ENCODE peak calls at places on chromosomes 2 and 18, in five cellular contexts. P is IMR-90, C is GM12878, F is SK-N-SH, H is HepG2. M is an unnamed sample.

GRCh38 chr2:160901631-160902030 is 258.6 kb upstream of the TANK start:
- DNase-seq in P (no peak), C (no peak), F (no peak), H (no peak), M (no peak)

GRCh38 chr2:168663993-168664392 is 138.4 kb upstream of the NOSTRIN start:
- DNase-seq in P (peak), C (no peak), F (no peak), H (no peak), M (peak)

GRCh38 chr2:130826821-130827501 is 9.8 kb upstream of the ARHGEF4 start:
- DNase-seq in P (no peak), C (no peak), F (no peak), H (no peak), M (no peak)

GRCh38 chr2:191385416-191386160 is 140.4 kb downstream of the MYO1B start:
- DNase-seq in P (peak), C (no peak), F (no peak), H (no peak), M (no peak)

GRCh38 chr2:129711816-129712420 is 267.5 kb upstream of the RAB6C start:
- DNase-seq in P (no peak), C (no peak), F (no peak), H (no peak), M (no peak)

GRCh38 chr2:108023776-108024175 is 37.5 kb downstream of the SLC5A7 start:
- DNase-seq in P (no peak), C (no peak), F (no peak), H (no peak), M (no peak)

GRCh38 chr18:45496746-45497145 is 118.5 kb upstream of the SLC14A2 start:
- DNase-seq in P (no peak), C (no peak), F (no peak), H (no peak), M (no peak)

GRCh38 chr2:110659248-110659647 is 18.6 kb downstream of the BUB1 start:
- DNase-seq in P (peak), C (no peak), F (no peak), H (no peak), M (no peak)

GRCh38 chr2:128984855-128985254 is 666.2 kb upstream of the HS6ST1 start:
- DNase-seq in P (no peak), C (no peak), F (no peak), H (no peak), M (no peak)

DNA sequence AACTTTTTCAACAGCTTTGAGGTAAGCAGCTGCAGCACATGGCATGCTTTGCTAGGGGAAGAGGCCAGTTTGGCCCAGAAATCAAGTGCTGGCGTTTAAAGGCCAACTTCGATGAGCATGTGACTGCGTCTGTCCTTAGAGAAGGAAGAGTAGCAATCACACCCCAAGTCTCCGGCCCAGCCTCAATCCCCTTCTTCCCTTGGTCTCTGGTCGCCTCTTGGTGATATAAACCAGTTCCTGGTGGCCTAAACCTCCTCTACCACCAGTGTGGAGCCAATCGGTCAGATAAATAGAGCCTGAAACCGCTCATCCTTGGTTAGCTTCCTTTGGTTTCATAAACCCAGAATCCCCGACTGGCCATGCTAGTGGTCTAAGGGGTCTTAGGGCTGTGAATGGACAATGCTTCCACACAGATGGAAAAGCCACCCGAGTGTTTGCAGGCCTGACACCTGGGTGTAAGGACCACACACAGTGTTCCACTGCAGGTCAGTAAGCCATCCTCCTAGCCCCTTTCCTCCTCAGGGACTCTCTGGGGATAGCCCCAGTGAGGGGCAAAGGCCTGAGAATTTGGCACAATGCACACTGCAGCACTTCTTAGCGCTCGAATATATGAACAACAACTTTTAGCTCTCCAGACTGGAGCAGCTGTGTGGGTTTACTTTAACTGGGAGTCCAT is 23.0 kb upstream of the COX7A2L start:
- DNase-seq in P (no peak), C (no peak), F (no peak), H (no peak), M (no peak)
- TF ChIP-seq MXI1 in P (no peak), C (no peak), F (no peak), H (no peak), M (no peak)

GRCh38 chr2:241379481-241380480 is 23.7 kb downstream of the FARP2 start:
- DNase-seq in P (peak), C (no peak), F (no peak), H (no peak), M (no peak)
- TF ChIP-seq MXI1 in P (no peak), C (no peak), F (no peak), H (no peak), M (no peak)

DNA sequence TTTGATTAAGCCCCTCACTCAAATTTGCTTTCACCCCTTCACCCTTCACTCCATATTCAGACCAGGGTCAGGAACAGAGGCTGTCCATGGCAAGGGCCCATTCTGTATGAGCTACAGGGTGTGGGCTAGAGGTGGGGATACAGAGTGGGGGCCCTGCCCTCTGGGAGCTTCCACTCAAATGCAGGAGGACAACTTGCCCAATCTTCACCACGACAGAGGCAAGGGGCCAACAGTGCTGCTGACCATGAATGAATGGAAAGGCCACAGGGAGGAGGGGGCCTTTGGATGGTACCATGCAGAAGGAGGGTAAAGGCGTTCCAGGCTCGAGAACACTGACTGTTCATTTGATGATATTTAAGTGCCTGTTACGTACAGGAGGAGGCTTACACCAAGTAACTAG is 22.8 kb downstream of the ADRA2B start:
- DNase-seq in P (no peak), C (no peak), F (no peak), H (no peak), M (no peak)
- TF ChIP-seq MXI1 in P (no peak), C (no peak), F (no peak), H (no peak), M (no peak)

DNA sequence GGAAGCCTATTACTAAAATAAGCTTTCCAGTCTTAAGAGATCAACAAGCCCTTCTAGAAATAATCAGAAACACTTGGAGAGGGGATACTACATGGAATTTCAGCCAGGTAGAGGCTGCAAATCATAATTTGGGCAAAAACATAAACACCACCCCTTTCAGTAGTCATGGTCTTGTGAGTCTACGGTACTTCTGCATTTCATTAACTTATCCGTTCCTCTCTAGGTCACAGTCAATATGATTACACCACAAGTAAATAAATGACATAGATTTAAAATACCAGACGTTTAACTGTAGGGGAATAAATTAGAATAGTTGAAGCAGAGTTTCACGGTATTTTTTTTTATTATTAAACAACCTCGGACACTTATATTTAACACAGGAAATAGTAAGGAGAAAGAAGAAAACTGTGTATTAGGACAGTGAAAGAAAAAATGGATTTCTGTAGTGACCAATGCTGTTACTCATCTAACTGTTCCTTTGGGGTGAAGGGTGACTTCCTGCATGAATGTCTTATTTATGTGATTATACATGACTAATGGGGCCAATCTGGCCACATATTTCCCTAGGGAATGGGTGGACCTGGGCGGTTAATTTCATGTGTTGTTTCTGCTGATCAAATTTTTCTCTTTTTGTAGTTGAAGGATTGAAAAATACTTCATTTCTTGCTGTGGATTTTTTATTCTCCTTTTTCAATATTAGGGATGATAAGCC is 456.6 kb upstream of the UBE2E3 start:
- DNase-seq in P (peak), C (no peak), F (no peak), H (no peak), M (no peak)
- TF ChIP-seq MXI1 in P (no peak), C (no peak), F (no peak), H (no peak), M (no peak)

GRCh38 chr2:203740741-203741363 is 34.4 kb downstream of the CD28 start:
- DNase-seq in P (peak), C (no peak), F (no peak), H (no peak), M (no peak)

GRCh38 chr2:203739351-203739750 is 32.9 kb downstream of the CD28 start:
- DNase-seq in P (no peak), C (no peak), F (no peak), H (no peak), M (no peak)

GRCh38 chr2:203743441-203743932 is 37.0 kb downstream of the CD28 start:
- DNase-seq in P (peak), C (no peak), F (no peak), H (no peak), M (no peak)

GRCh38 chr2:203744091-203744490 is 37.7 kb downstream of the CD28 start:
- DNase-seq in P (no peak), C (no peak), F (no peak), H (no peak), M (no peak)

GRCh38 chr2:203741566-203741965 is 35.1 kb downstream of the CD28 start:
- DNase-seq in P (no peak), C (no peak), F (no peak), H (no peak), M (no peak)
- TF ChIP-seq MXI1 in P (no peak), C (no peak), F (no peak), H (no peak), M (no peak)